ENCODE peak calls at places on chromosomes 7 and 10, in four cellular contexts. W is hepatocyte, S is PC-3, R is K562. P is an unnamed sample.

GRCh38 chr10:30967654-30968421 is 63.8 kb downstream of the ZNF438 start:
- DNase-seq in S (no peak), R (no peak), W (peak), P (no peak)

GRCh38 chr7:953547-954327 is 743 bp downstream of the ADAP1 start:
- DNase-seq in S (peak), W (peak), R (no peak), P (peak)

GRCh38 chr7:2016761-2017482 is 215.8 kb downstream of the MAD1L1 start:
- DNase-seq in S (no peak), W (no peak), R (no peak), P (no peak)

GRCh38 chr7:130216750-130217149 is 9.1 kb downstream of the SSMEM1 start:
- DNase-seq in R (no peak), W (no peak), S (no peak), P (no peak)

GRCh38 chr7:158525648-158526484 is 61.8 kb downstream of the PTPRN2 start:
- DNase-seq in R (peak), S (no peak), W (no peak), P (no peak)

GRCh38 chr7:33287738-33288137 is 158.4 kb downstream of the BBS9 start:
- DNase-seq in W (no peak), R (no peak), S (no peak), P (no peak)

GRCh38 chr10:72954596-72955569 is at the start of gene PLA2G12B:
- DNase-seq in W (peak), S (no peak), R (peak), P (no peak)

GRCh38 chr7:151795168-151795754 is 81.7 kb downstream of the PRKAG2 start:
- DNase-seq in R (no peak), S (peak), W (no peak), P (no peak)

GRCh38 chr7:4203786-4204185 is 478.3 kb upstream of the FOXK1 start:
- DNase-seq in R (no peak), S (no peak), W (no peak), P (no peak)

GRCh38 chr7:107453388-107453787 is 16.5 kb upstream of the GPR22 start:
- DNase-seq in W (no peak), S (no peak), R (no peak), P (no peak)

GRCh38 chr10:123480845-123481244 is 185.3 kb upstream of the GPR26 start:
- DNase-seq in W (no peak), R (no peak), S (no peak), P (no peak)

GRCh38 chr10:34186740-34187139 is 628.4 kb downstream of the PARD3 start:
- DNase-seq in R (no peak), W (no peak), S (no peak), P (no peak)

GRCh38 chr7:152894295-152895170 is 135.0 kb downstream of the ACTR3B start:
- DNase-seq in R (peak), W (peak), S (peak), P (no peak)

GRCh38 chr10:73590881-73591577 is at the start of gene USP54:
- DNase-seq in W (peak), S (peak), R (peak), P (peak)

GRCh38 chr10:30207485-30208052 is 141.5 kb downstream of the MTPAP start:
- DNase-seq in W (no peak), R (no peak), S (peak), P (no peak)

GRCh38 chr7:84729284-84729683 is 457.6 kb downstream of the SEMA3D start:
- DNase-seq in W (no peak), R (peak), S (no peak), P (no peak)

GRCh38 chr10:110335314-110336064 is 30.8 kb upstream of the SMNDC1 start:
- DNase-seq in R (no peak), W (no peak), S (no peak), P (no peak)

GRCh38 chr10:60818134-60818770 is 40.0 kb downstream of the CDK1 start:
- DNase-seq in R (no peak), S (no peak), W (peak), P (no peak)

GRCh38 chr7:128431221-128431620 is 21.4 kb upstream of the IMPDH1 start:
- DNase-seq in S (peak), W (no peak), R (peak), P (no peak)

GRCh38 chr10:114662651-114663217 is 4.7 kb upstream of the ABLIM1 start:
- DNase-seq in W (no peak), S (no peak), R (no peak), P (no peak)

GRCh38 chr10:110671788-110672579 is 27.8 kb downstream of the RBM20 start:
- DNase-seq in S (peak), R (peak), W (peak), P (peak)

GRCh38 chr7:75639071-75639892 is 99.5 kb downstream of the HIP1 start:
- DNase-seq in W (peak), R (peak), S (peak), P (peak)

GRCh38 chr7:121313220-121313792 is 15.5 kb upstream of the WNT16 start:
- DNase-seq in S (peak), R (no peak), W (peak), P (peak)

GRCh38 chr10:63798599-63799498 is 277.6 kb downstream of the REEP3 start:
- DNase-seq in R (no peak), S (peak), W (peak), P (peak)

GRCh38 chr10:59234814-59235429 is 58.5 kb downstream of the PHYHIPL start:
- DNase-seq in R (peak), W (peak), S (peak), P (no peak)

GRCh38 chr7:158016171-158017087 is 571.2 kb downstream of the PTPRN2 start:
- DNase-seq in W (peak), S (no peak), R (no peak), P (no peak)

GRCh38 chr7:88291401-88292173 is 15.1 kb downstream of the STEAP4 start:
- DNase-seq in R (no peak), S (peak), W (peak), P (peak)

GRCh38 chr10:77311186-77311585 is 326.4 kb downstream of the KCNMA1 start:
- DNase-seq in R (no peak), W (no peak), S (no peak), P (no peak)

GRCh38 chr10:48608279-48608681 is 3.4 kb upstream of the ARHGAP22 start:
- DNase-seq in S (no peak), R (peak), W (peak), P (peak)

GRCh38 chr10:86083206-86083605 is 283.4 kb downstream of the GRID1 start:
- DNase-seq in R (no peak), W (no peak), S (no peak), P (no peak)

GRCh38 chr7:156949541-156950380 is at the start of gene NOM1:
- DNase-seq in S (peak), R (peak), W (peak), P (peak)
- H3K27ac ChIP-seq in S (peak), R (peak), W (peak), P (peak)

GRCh38 chr10:113297226-113297625 is 255.6 kb upstream of the HABP2 start:
- DNase-seq in S (peak), W (no peak), R (no peak), P (no peak)
- TF ChIP-seq CTCF in S (no peak), W (no peak), R (no peak), P (no peak)

DNA sequence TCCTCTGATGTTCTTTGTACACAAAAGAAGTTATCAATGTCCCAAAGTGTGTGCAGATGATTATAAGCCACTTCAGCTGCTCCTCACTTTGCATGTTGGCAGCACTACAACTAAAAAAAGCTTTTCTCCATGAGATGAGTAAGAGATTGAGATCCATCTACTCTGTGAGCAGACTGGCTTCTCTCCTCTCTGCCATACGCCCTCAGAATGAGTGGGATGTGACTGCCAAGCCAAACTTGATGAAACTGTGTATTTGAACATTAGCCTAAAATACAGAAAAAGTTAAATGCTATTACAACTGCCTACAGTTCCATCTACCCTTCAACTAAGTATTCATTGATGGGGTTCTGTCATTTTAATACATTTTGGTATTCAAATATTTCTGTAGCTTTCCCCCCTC is 102.9 kb upstream of the ETV1 start:
- DNase-seq in S (no peak), R (no peak), W (no peak), P (no peak)
- H3K27ac ChIP-seq in S (no peak), R (no peak), W (no peak), P (no peak)

DNA sequence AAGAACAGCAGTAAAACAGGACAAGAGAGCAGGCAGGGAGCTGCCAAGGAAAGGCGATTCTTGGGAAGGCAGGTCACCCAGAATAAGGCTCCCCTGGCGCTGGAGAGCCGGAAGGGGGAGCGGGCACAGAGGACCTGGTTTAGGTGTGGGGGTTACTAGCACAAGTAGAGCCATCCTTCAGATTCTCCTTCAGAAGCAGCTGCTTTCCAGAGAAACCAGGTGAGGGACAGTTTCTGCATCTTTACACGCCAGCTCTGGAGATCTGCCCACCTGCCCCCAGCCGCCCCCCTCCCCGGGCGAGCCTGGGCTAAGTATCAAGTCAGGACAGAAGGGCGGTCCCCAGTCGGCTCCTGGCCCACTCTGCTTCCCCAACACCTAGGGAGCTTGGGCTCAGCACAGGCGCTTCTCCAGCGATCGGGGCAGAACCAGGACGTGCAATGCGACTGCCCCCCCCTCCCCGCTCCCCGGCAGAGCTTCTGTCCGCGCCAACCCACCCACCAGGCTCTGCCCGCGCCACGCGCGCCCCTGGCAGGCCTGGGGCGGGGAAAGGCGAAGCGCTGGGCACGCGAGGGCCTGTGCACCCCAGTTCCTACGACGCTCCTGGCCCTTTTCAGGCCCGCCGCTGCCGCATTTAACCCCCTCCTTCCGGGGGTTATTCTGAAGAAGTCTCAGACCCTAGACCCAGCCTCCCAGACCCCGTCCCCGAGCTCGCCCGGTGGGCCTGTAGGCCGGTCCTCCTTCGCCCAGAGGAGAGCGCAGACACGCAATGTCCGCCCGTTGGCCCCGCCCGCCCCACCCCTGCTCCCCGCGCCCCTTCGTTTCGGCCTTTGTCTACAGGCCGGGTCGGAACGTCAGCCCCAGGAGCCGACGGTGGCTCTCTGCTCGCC is 4.4 kb upstream of the EN2 start:
- DNase-seq in R (no peak), S (no peak), W (no peak), P (no peak)
- TF ChIP-seq CTCF in R (no peak), S (no peak), W (no peak), P (no peak)

DNA sequence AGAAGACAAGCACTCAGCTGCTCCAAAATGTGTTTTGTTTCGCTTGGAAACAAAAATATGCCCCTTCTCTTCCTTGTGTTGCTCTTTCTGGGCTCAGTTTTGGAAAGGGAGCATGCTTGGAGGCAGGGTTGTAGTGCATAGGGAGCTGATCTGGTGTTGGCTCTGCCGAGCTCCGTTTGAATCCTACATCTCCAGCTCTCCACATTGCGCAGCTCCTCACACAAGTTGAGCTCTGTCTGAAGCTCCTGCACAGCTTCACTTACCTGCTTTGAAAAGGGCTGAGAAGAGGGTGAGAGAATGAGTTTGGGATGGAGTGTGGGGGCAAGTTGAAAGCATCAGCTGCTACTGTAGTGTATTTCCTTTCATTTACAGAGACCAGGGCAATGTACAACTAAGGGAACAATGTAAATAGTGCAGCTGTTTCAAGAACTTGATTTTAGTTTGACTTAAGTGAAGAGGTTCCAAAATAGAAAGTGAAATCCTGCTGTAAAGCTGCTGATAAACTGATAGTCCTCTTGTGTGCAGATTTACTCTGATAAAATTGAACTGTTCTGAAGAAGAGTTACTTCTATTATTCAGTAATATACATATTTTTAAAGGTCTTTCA is 88.5 kb downstream of the VTI1A start:
- DNase-seq in W (no peak), S (no peak), R (no peak), P (no peak)
- H3K27ac ChIP-seq in W (no peak), S (no peak), R (no peak), P (no peak)

DNA sequence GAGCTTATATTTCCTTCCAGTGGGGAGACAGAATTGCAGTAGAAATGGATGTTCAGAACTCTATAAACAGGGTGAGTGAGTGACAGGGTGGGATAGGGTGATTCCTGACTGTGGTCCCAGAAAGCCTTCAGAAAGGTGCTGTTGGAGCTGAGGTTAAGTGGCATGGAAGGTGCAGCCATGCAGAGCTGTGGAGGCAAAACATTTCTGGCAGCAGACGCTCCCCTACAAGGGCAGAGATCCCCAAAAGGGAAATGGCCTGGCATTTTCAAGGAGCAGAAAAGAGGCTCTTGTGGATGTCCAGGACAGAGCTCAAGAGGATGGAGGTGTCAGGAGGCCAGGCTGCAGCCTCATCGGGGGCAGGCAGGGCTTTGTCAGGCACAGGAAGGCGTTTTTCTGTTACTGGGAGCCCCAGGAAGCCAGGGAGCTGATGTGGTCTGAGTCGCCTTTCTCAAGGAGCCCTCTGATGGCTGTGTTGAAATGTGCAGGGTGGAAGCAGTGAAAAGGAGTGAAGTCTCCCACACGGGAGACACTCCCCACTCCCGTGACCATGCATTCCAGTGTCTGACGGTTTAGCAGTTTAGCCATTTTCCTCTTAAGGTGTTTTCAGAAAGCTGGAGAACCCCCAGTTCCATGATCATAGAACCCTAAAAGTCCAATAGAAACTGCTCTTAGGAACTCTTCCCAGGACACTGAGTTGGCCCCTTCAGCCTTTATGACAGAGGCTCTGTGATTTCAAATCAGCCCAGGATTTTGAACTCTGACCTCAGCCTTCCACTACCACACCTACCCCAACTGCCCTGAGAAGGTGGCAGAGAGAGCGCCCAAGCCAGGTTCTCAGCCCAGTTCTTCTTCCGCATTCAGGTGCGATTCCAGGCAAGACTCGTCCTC is 96.2 kb downstream of the C10orf105 start:
- DNase-seq in S (peak), R (peak), W (peak), P (peak)
- TF ChIP-seq CTCF in S (peak), R (peak), W (peak), P (no peak)

DNA sequence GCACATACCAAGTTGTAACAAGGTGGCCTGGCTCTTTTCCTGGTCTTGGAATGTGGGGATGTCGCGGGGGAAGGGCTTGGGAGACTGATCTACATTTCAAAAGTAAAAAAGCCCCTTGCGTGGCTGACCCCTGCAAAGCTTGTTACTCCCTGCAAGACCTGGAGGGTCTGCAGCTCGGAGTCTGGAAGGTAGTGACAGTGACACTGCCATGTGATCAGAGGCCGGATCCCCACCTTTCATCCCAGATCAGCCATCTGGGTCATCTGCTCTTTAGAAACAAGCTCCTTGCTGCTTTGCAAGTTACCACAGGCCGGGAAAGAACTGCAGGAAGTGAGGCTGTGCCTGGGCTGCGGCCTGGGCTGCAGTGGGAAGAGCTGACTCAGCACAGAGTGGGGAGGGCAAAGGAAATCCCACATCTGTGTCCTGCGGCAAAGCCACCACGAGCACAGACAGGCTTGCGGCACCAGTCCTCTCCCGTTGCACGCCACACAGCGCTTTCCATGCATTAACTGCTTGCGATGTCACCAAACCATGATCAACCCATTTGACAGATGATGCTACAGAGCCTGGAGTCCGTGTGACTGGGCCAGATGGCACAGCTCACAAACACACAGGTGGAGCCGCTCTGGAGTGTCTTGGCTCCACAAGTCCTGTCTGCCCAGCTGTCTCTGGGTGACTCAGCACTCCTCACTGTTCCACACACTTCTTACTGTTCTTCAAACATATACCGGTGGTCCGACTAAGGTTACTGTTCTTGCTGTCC is 97.7 kb downstream of the SH3PXD2A start:
- DNase-seq in R (peak), S (peak), W (peak), P (peak)
- H3K27ac ChIP-seq in R (no peak), S (peak), W (peak), P (peak)

GRCh38 chr10:101676573-101676972 is 18.4 kb downstream of the FBXW4 start:
- DNase-seq in R (no peak), S (no peak), W (no peak), P (no peak)
- TF ChIP-seq CTCF in R (no peak), S (no peak), W (no peak), P (no peak)